ENCODE peak calls at places on chromosomes 12 and 14, in seven cellular contexts. Y is HCT116, L is AG04450, H is upper lobe of right lung, E is left ventricle myocardium inferior, D is adrenal gland, C is ovary. A is an unnamed sample.

GRCh38 chr12:51388066-51388799 is 3.0 kb downstream of the GALNT6 start:
- DNase-seq in D (peak), L (no peak), Y (no peak), E (no peak), H (no peak), C (no peak), A (no peak)

GRCh38 chr14:74507085-74507484 is 13.5 kb downstream of the ISCA2 start:
- DNase-seq in C (no peak), H (no peak), L (no peak), D (no peak), E (no peak), Y (no peak), A (no peak)

GRCh38 chr14:24422261-24422660 is 7.2 kb downstream of the CBLN3 start:
- DNase-seq in L (no peak), Y (no peak), D (no peak), E (no peak), H (no peak), C (no peak), A (no peak)

GRCh38 chr12:124500232-124501079 is 67.0 kb downstream of the NCOR2 start:
- DNase-seq in E (no peak), D (no peak), L (no peak), H (no peak), C (no peak), Y (no peak), A (no peak)

GRCh38 chr14:31291210-31291609 is 83.6 kb upstream of the HECTD1 start:
- DNase-seq in C (no peak), H (no peak), E (no peak), D (no peak), L (no peak), Y (no peak), A (no peak)

GRCh38 chr14:31921741-31922140 is 155.4 kb upstream of the ARHGAP5 start:
- DNase-seq in L (no peak), D (no peak), Y (no peak), E (no peak), H (no peak), C (no peak), A (no peak)

GRCh38 chr12:18683603-18684002 is 54.2 kb downstream of the PLCZ1 start:
- DNase-seq in H (no peak), L (no peak), Y (no peak), D (no peak), E (no peak), C (no peak), A (no peak)

GRCh38 chr12:26938660-26939185 is 453 bp downstream of the FGFR1OP2 start:
- DNase-seq in C (no peak), Y (peak), D (no peak), E (no peak), H (no peak), L (no peak), A (no peak)

GRCh38 chr12:69397978-69398377 is 38.4 kb downstream of the YEATS4 start:
- DNase-seq in L (no peak), D (no peak), H (no peak), C (no peak), Y (no peak), E (no peak), A (no peak)

GRCh38 chr12:66014818-66015217 is 115.7 kb downstream of the LLPH start:
- DNase-seq in Y (no peak), D (no peak), H (no peak), L (peak), E (no peak), C (no peak), A (no peak)

GRCh38 chr14:101472518-101472849 is 88.8 kb upstream of the DIO3 start:
- DNase-seq in L (no peak), C (no peak), D (peak), H (no peak), Y (no peak), E (no peak), A (no peak)

GRCh38 chr12:57888407-57889157 is 42.1 kb upstream of the CTDSP2 start:
- DNase-seq in Y (no peak), E (peak), L (no peak), C (peak), D (peak), H (peak), A (no peak)
- TF ChIP-seq CTCF in Y (no peak), E (no peak), L (no peak), C (no peak), D (no peak), H (no peak), A (no peak)

DNA sequence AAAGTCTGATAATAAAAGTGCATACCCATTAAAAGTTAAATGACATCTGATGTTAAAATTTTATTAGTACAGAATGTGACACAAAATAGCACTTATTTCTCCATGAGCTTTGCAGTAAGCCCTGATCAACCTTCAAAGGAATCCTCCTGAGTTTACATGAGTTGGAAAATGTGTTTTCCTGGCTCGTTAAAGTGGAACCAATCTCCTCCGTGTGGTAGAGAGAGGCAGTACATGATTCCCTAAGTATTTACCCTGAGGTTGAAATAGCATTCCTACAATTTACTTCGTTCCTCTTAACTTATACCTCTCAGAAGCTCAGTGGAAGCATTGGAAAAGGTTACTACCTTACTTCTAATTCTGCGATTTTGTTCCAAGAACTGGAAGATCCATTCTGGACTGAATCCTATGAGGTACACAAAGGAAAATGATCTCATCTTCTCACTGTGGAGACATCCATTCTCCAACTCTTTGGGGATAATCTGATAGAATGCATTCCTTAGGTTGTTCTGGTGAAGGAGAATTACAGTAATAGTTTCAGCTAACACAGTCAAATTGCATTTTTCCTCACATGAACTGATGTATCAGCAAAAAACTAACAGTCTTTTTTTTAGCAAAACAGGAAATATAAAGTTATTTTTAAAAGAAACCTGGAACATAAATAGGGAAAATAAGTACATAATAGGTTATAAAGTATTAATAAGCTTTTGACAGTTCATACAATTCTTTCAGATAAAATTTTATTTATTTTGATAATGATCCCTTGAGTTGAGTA is 475.6 kb downstream of the PDZRN4 start:
- DNase-seq in E (no peak), Y (peak), H (no peak), L (no peak), C (no peak), D (no peak), A (no peak)
- TF ChIP-seq CTCF in E (peak), Y (peak), H (peak), L (peak), C (no peak), D (peak), A (no peak)

GRCh38 chr12:107318804-107319535 is 225.6 kb upstream of the CRY1 start:
- DNase-seq in C (no peak), L (no peak), H (no peak), E (no peak), D (no peak), Y (no peak), A (no peak)

GRCh38 chr12:107318554-107318803 is 225.1 kb upstream of the CRY1 start:
- DNase-seq in Y (no peak), L (no peak), D (no peak), E (no peak), C (no peak), H (no peak), A (no peak)

GRCh38 chr12:107320031-107320928 is 226.9 kb upstream of the CRY1 start:
- DNase-seq in E (peak), C (no peak), L (no peak), Y (no peak), H (peak), D (no peak), A (no peak)

GRCh38 chr12:107319536-107320030 is 226.2 kb upstream of the CRY1 start:
- DNase-seq in L (no peak), Y (no peak), H (no peak), D (no peak), C (no peak), E (no peak), A (no peak)

GRCh38 chr12:107317751-107318553 is 224.6 kb upstream of the CRY1 start:
- DNase-seq in E (peak), L (peak), H (peak), Y (peak), D (peak), C (no peak), A (peak)
- TF ChIP-seq CTCF in E (no peak), L (peak), H (peak), Y (peak), D (no peak), C (no peak), A (no peak)

DNA sequence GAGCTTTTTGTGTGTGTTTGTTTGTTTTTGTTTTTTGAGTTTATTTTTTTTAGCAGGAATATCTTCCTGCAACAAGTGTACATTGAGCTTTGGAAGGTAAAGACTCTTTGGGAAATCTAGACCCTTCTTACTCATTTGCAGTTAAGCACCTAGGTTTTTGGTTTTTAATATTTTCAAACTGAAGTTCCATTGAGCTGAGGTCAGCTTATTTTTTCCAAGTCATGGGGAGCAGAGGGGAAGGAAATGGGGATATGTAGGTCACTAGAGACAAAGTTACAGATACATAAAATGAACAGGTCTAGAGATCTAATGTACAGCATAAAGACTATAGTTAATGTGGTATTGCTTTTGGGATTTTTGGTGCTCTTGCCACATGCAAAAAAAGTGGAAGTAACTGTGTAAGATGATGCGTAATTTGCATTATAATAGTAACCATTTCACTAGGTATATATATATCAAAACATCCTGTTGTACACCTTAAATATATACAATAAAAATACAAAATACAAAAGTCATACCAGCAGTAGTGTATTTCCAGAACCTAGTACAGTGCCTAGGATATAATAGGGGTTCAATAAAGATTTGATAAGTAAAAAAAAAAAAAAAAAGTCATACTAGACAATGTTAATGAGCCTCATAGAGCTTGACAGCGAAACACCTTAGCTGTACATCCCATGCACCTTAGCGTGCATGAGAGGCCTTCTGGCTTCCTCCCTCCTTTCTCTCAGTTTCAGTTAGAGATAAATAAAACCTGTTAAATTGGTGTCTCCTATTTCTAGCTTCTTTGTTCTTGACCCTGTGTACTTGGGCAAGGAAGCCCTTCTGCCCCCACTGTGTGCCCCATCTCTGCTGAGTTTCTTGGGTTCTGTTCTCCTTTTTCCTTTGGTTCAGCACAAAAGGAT is 22.7 kb downstream of the CGRRF1 start:
- DNase-seq in C (no peak), E (no peak), H (no peak), D (no peak), L (no peak), Y (no peak), A (peak)
- TF ChIP-seq CTCF in C (no peak), E (no peak), H (no peak), D (no peak), L (no peak), Y (no peak), A (no peak)